ENCODE peak calls at places on chromosomes 1 and 21, in four cellular contexts. W is GM18507; I is mucosa of gallbladder; P is stimulated activated CD8-positive, alpha-beta memory T cell treated with anti-CD3 and anti-CD28 coated beads, Interleukin-4, amount 100 ng/mL, for 4 hours. T is an unnamed sample.

GRCh38 chr1:2103901-2104590 is 53.8 kb downstream of the PRKCZ start:
- DNase-seq in P (no peak), W (no peak), I (no peak), T (no peak)

GRCh38 chr1:43205671-43206070 is 33.5 kb downstream of the CFAP57 start:
- DNase-seq in W (no peak), I (no peak), P (no peak), T (peak)

GRCh38 chr1:10962483-10962882 is 50.0 kb upstream of the TARDBP start:
- DNase-seq in I (peak), W (no peak), P (no peak), T (peak)

GRCh38 chr1:112676543-112676942 is 2.1 kb downstream of the MOV10 start:
- DNase-seq in W (no peak), I (no peak), P (no peak), T (no peak)

GRCh38 chr1:18649713-18650370 is 19.2 kb downstream of the PAX7 start:
- DNase-seq in W (no peak), P (no peak), I (no peak), T (no peak)

GRCh38 chr1:29383972-29384371 is 147.7 kb downstream of the PTPRU start:
- DNase-seq in I (no peak), P (no peak), W (no peak), T (no peak)

GRCh38 chr1:236451796-236452373 is 57.8 kb downstream of the EDARADD start:
- DNase-seq in W (no peak), I (peak), P (peak), T (peak)

GRCh38 chr1:25657786-25658760 is 41.5 kb downstream of the MAN1C1 start:
- DNase-seq in W (no peak), I (no peak), P (no peak), T (no peak)

GRCh38 chr1:59580257-59580656 is 234.5 kb upstream of the HOOK1 start:
- DNase-seq in I (no peak), W (no peak), P (no peak), T (no peak)

GRCh38 chr1:101431956-101432510 is 195.2 kb downstream of the S1PR1 start:
- DNase-seq in I (no peak), W (no peak), P (no peak), T (no peak)

GRCh38 chr1:210237514-210237913 is 4.9 kb downstream of the SERTAD4 start:
- DNase-seq in W (no peak), P (no peak), I (no peak), T (no peak)

GRCh38 chr1:111275079-111275478 is 15.6 kb upstream of the CHIA start:
- DNase-seq in W (no peak), P (no peak), I (peak), T (no peak)

GRCh38 chr1:5758000-5758858 is 234.0 kb downstream of the NPHP4 start:
- DNase-seq in P (no peak), W (no peak), I (no peak), T (no peak)

GRCh38 chr1:4397196-4397595 is 257.2 kb upstream of the AJAP1 start:
- DNase-seq in W (no peak), P (no peak), I (no peak), T (no peak)

GRCh38 chr21:24895885-24896734 is 711.2 kb downstream of the MRPL39 start:
- DNase-seq in P (no peak), W (no peak), I (peak), T (no peak)

GRCh38 chr1:208167229-208167869 is 76.8 kb downstream of the PLXNA2 start:
- DNase-seq in I (no peak), P (no peak), W (no peak), T (no peak)

GRCh38 chr1:242523968-242524570 is 428 bp downstream of the PLD5 start:
- DNase-seq in I (no peak), W (no peak), P (no peak), T (peak)

GRCh38 chr1:85473390-85473789 is 8.4 kb upstream of the DDAH1 start:
- DNase-seq in P (no peak), W (no peak), I (no peak), T (no peak)

GRCh38 chr1:12175456-12175797 is 8.6 kb downstream of the TNFRSF1B start:
- DNase-seq in W (no peak), P (no peak), I (no peak), T (no peak)

GRCh38 chr1:157138220-157139124 is at the start of gene ETV3:
- DNase-seq in W (peak), I (peak), P (peak), T (peak)

GRCh38 chr1:62689524-62689923 is 1.3 kb upstream of the DOCK7 start:
- DNase-seq in W (no peak), I (no peak), P (no peak), T (peak)